ENCODE peak calls at places on chromosomes 2 and 18, in six cellular contexts. One of them, this sample, is unnamed.

GRCh38 chr2:28348149-28348567 is 44.5 kb upstream of the FOSL2 start:
- DNase-seq in HepG2: no peak
- DNase-seq in GM12878: no peak
- DNase-seq in GM12891: no peak
- DNase-seq in K562: no peak
- DNase-seq in H1: no peak
- DNase-seq in this sample: no peak

GRCh38 chr2:80073134-80073561 is 231.4 kb downstream of the LRRTM1 start:
- DNase-seq in GM12891: peak; percentile 10
- DNase-seq in K562: peak; percentile 83
- DNase-seq in H1: no peak
- DNase-seq in HepG2: peak; percentile 60
- DNase-seq in GM12878: peak; percentile 3
- DNase-seq in this sample: peak; percentile 7

GRCh38 chr18:457120-457519 is 43.4 kb downstream of the COLEC12 start:
- DNase-seq in HepG2: no peak
- DNase-seq in GM12878: no peak
- DNase-seq in K562: no peak
- DNase-seq in H1: no peak
- DNase-seq in GM12891: no peak
- DNase-seq in this sample: no peak

GRCh38 chr2:213199871-213200270 is 48.5 kb upstream of the IKZF2 start:
- DNase-seq in GM12878: no peak
- DNase-seq in HepG2: peak; percentile 6
- DNase-seq in K562: no peak
- DNase-seq in H1: no peak
- DNase-seq in GM12891: no peak
- DNase-seq in this sample: no peak

GRCh38 chr2:98488252-98488651 is 43.6 kb downstream of the INPP4A start:
- DNase-seq in K562: no peak
- DNase-seq in GM12878: no peak
- DNase-seq in HepG2: no peak
- DNase-seq in GM12891: no peak
- DNase-seq in H1: no peak
- DNase-seq in this sample: no peak

GRCh38 chr2:32805104-32806095 is 141.4 kb upstream of the LTBP1 start:
- DNase-seq in K562: peak; percentile 12
- DNase-seq in GM12891: no peak
- DNase-seq in HepG2: peak; percentile 88
- DNase-seq in H1: no peak
- DNase-seq in GM12878: no peak
- DNase-seq in this sample: no peak

GRCh38 chr2:98372579-98372978 is 26.3 kb downstream of the CNGA3 start:
- DNase-seq in HepG2: no peak
- DNase-seq in K562: no peak
- DNase-seq in H1: no peak
- DNase-seq in GM12878: no peak
- DNase-seq in GM12891: no peak
- DNase-seq in this sample: no peak

GRCh38 chr2:128284037-128284441 is 34.6 kb downstream of the HS6ST1 start:
- DNase-seq in K562: no peak
- DNase-seq in HepG2: no peak
- DNase-seq in GM12891: no peak
- DNase-seq in H1: no peak
- DNase-seq in GM12878: no peak
- DNase-seq in this sample: no peak

GRCh38 chr2:65922794-65923193 is 490.4 kb upstream of the SPRED2 start:
- DNase-seq in HepG2: no peak
- DNase-seq in GM12878: no peak
- DNase-seq in H1: no peak
- DNase-seq in GM12891: no peak
- DNase-seq in K562: no peak
- DNase-seq in this sample: no peak

GRCh38 chr2:98463988-98464771 is 19.5 kb downstream of the INPP4A start:
- DNase-seq in HepG2: no peak
- DNase-seq in H1: no peak
- DNase-seq in GM12891: no peak
- DNase-seq in GM12878: no peak
- DNase-seq in K562: peak; percentile 51
- DNase-seq in this sample: no peak

GRCh38 chr2:44578401-44579135 is 216.8 kb downstream of the CAMKMT start:
- DNase-seq in K562: no peak
- DNase-seq in H1: no peak
- DNase-seq in GM12878: peak; percentile 54
- DNase-seq in HepG2: no peak
- DNase-seq in GM12891: no peak
- DNase-seq in this sample: peak; percentile 14

DNA sequence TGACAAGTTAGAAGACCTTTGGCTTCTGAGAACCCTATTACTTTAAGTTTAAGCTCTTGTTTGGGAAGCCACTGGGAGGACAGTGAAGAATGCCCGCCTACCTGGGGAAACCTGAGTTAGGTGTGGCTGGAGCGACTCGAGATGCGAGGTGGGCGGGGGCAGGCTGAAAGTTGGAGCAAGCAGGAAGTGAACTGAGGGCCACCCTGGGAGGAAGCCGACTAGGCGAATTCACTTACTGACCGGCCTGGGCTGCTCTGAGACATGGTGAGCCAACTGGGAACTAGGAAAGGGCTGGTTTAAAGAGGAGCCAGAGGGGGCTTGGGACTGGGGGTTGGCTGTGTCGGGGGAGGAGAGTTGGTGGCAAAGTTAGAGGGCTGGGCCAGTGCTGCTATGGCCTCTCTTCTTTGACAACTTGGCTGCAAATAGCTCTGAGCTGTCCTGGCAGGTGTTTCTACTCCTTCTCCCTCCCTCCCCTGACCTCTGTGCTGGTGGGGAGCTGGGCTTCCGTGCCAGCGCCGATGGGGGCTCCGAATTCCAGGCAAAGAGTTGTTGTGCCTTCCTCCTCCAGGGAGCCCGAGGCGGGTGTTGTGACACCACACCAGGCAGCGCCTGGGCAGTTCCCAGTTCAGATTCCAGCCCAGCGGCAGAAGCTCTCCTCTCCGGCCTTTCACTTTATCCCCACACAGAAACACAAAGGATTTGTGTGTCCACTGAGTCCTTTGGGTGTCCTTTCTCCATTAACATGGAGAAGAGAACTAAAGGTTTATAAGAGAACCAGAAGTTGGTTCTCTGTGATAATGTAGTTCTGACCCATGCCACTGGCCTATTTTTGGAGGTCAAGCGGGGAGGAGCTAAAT is at the start of gene VAMP8:
- DNase-seq in HepG2: peak; percentile 44
- DNase-seq in GM12878: no peak
- DNase-seq in K562: peak; percentile 77
- DNase-seq in GM12891: no peak
- DNase-seq in H1: peak; percentile 53
- DNase-seq in this sample: peak; percentile 68
- TF ChIP-seq POLR2A in HepG2: peak; percentile 69
- TF ChIP-seq POLR2A in GM12878: peak; percentile 72
- TF ChIP-seq POLR2A in K562: peak; percentile 75
- TF ChIP-seq POLR2A in GM12891: peak; percentile 30
- TF ChIP-seq POLR2A in H1: peak; percentile 19
- TF ChIP-seq POLR2A in this sample: peak; percentile 48

GRCh38 chr2:72843301-72843700 is 17.5 kb upstream of the EXOC6B start:
- DNase-seq in K562: no peak
- DNase-seq in HepG2: no peak
- DNase-seq in GM12891: no peak
- DNase-seq in GM12878: no peak
- DNase-seq in H1: no peak
- DNase-seq in this sample: no peak
- TF ChIP-seq TAF1 in K562: no peak
- TF ChIP-seq TAF1 in HepG2: no peak
- TF ChIP-seq TAF1 in GM12891: no peak
- TF ChIP-seq TAF1 in GM12878: no peak
- TF ChIP-seq TAF1 in H1: no peak
- TF ChIP-seq TAF1 in this sample: no peak

DNA sequence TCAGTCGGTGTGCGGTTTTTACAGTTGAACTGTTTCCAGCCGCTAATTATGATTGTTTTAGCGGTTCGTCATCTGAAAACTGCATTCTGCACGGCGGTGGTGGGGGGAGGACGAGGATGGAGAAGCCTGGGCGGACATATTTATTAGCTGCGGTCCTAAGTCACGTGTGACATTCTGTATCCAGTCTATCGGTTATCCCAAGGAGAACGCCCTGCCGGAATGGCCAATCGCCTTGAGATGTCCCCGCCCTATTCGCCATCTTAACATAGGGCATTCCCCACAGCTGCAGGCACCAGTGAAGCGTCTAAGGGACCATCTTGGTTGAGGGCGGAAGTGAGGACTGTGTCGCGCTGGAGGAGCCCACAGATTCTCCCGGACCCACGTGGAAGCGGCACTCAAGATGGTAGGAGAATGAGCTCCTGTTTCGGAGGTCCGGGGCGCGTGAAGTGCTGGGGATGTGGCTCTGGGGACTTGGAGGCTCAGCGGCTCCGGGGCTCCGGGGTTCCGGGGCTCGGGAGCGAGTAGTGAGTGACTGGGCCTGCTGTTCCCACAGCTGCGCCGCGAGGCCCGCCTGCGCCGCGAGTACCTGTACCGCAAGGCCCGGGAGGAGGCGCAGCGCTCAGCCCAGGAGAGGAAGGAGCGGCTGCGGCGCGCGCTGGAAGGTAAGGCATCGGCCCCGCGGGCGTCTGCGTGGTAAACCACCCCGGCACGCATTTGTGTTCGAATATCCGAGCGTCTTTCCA is at the start of gene IMP4:
- DNase-seq in HepG2: peak; percentile 100
- DNase-seq in GM12891: peak; percentile 79
- DNase-seq in GM12878: peak; percentile 99
- DNase-seq in H1: peak; percentile 94
- DNase-seq in K562: peak; percentile 99
- DNase-seq in this sample: peak; percentile 80
- TF ChIP-seq POLR2A in HepG2: peak; percentile 88
- TF ChIP-seq POLR2A in GM12891: peak; percentile 60
- TF ChIP-seq POLR2A in GM12878: peak; percentile 85
- TF ChIP-seq POLR2A in H1: peak; percentile 7
- TF ChIP-seq POLR2A in K562: peak; percentile 79
- TF ChIP-seq POLR2A in this sample: peak; percentile 73

GRCh38 chr2:203330434-203330833 is 2.2 kb downstream of the ABI2 start:
- DNase-seq in GM12878: no peak
- DNase-seq in K562: no peak
- DNase-seq in HepG2: no peak
- DNase-seq in H1: no peak
- DNase-seq in GM12891: no peak
- DNase-seq in this sample: no peak
- TF ChIP-seq TAF1 in GM12878: no peak
- TF ChIP-seq TAF1 in K562: no peak
- TF ChIP-seq TAF1 in HepG2: no peak
- TF ChIP-seq TAF1 in H1: no peak
- TF ChIP-seq TAF1 in GM12891: no peak
- TF ChIP-seq TAF1 in this sample: no peak

GRCh38 chr2:38871432-38871831 is 4.3 kb downstream of the DHX57 start:
- DNase-seq in HepG2: no peak
- DNase-seq in GM12891: no peak
- DNase-seq in K562: no peak
- DNase-seq in H1: no peak
- DNase-seq in GM12878: no peak
- DNase-seq in this sample: no peak

GRCh38 chr2:38873763-38874162 is 2.0 kb downstream of the DHX57 start:
- DNase-seq in K562: no peak
- DNase-seq in H1: no peak
- DNase-seq in GM12891: no peak
- DNase-seq in HepG2: no peak
- DNase-seq in GM12878: no peak
- DNase-seq in this sample: no peak

GRCh38 chr2:38875227-38875575 is 533 bp downstream of the DHX57 start:
- DNase-seq in HepG2: peak; percentile 3
- DNase-seq in H1: no peak
- DNase-seq in GM12891: no peak
- DNase-seq in GM12878: no peak
- DNase-seq in K562: no peak
- DNase-seq in this sample: no peak

GRCh38 chr2:38876407-38876806 is 631 bp downstream of the MORN2 start:
- DNase-seq in GM12878: no peak
- DNase-seq in H1: no peak
- DNase-seq in GM12891: no peak
- DNase-seq in K562: no peak
- DNase-seq in HepG2: no peak
- DNase-seq in this sample: no peak

GRCh38 chr2:38875576-38876367 is at the start of the genes DHX57 and MORN2:
- DNase-seq in GM12878: peak; percentile 28
- DNase-seq in HepG2: peak; percentile 87
- DNase-seq in K562: peak; percentile 90
- DNase-seq in H1: peak; percentile 46
- DNase-seq in GM12891: peak; percentile 83
- DNase-seq in this sample: peak; percentile 83
- TF ChIP-seq POLR2A in GM12878: peak; percentile 76
- TF ChIP-seq POLR2A in HepG2: peak; percentile 88
- TF ChIP-seq POLR2A in K562: peak; percentile 76
- TF ChIP-seq POLR2A in H1: peak; percentile 77
- TF ChIP-seq POLR2A in GM12891: peak; percentile 56
- TF ChIP-seq POLR2A in this sample: peak; percentile 63

DNA sequence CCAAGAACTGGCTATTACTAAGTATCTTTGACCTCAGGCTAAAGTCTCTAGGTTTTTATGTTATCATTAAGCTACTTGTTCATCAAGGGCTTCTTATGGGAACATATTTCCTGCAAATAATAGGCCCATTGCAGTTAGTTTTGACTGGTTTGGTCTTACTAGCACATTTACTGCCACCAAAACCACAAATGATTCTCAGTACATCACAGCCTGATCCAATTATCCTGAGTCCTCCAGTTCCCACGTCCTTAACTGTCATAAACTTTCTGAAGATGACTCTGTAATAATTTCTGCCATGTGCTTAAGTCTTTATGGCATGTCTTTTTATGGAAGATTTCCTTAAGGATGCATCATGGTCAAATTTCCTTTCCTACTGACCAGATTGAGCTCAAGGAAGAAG is 123.3 kb upstream of the TANK start:
- DNase-seq in GM12878: no peak
- DNase-seq in HepG2: no peak
- DNase-seq in GM12891: no peak
- DNase-seq in K562: no peak
- DNase-seq in H1: no peak
- DNase-seq in this sample: no peak
- TF ChIP-seq TAF1 in GM12878: no peak
- TF ChIP-seq TAF1 in HepG2: no peak
- TF ChIP-seq TAF1 in GM12891: no peak
- TF ChIP-seq TAF1 in K562: no peak
- TF ChIP-seq TAF1 in H1: no peak
- TF ChIP-seq TAF1 in this sample: no peak

GRCh38 chr2:183078467-183079334 is at the start of gene DUSP19:
- DNase-seq in HepG2: peak; percentile 95
- DNase-seq in K562: peak; percentile 97
- DNase-seq in GM12891: peak; percentile 28
- DNase-seq in H1: peak; percentile 94
- DNase-seq in GM12878: peak; percentile 95
- DNase-seq in this sample: peak; percentile 34
- TF ChIP-seq POLR2A in HepG2: peak; percentile 98
- TF ChIP-seq POLR2A in K562: peak; percentile 93
- TF ChIP-seq POLR2A in GM12891: peak; percentile 63
- TF ChIP-seq POLR2A in H1: peak; percentile 93
- TF ChIP-seq POLR2A in GM12878: peak; percentile 68
- TF ChIP-seq POLR2A in this sample: peak; percentile 68

GRCh38 chr2:10847008-10847407 is 34.4 kb upstream of the PDIA6 start:
- DNase-seq in GM12878: no peak
- DNase-seq in H1: no peak
- DNase-seq in K562: no peak
- DNase-seq in GM12891: no peak
- DNase-seq in HepG2: no peak
- DNase-seq in this sample: no peak
- TF ChIP-seq TAF1 in GM12878: no peak
- TF ChIP-seq TAF1 in H1: no peak
- TF ChIP-seq TAF1 in K562: no peak
- TF ChIP-seq TAF1 in GM12891: no peak
- TF ChIP-seq TAF1 in HepG2: no peak
- TF ChIP-seq TAF1 in this sample: no peak

This sample was measured in GM12892.